ENCODE peak calls at places on chromosomes 6 and 20, in ten cellular contexts. A is upper lobe of right lung, B is spleen, G is cardiac muscle cell, E is transverse colon, X is mucosa of descending colon, I is esophagus muscularis mucosa, J is thoracic aorta, S is esophagus squamous epithelium, D is mammary epithelial cell. H is an unnamed sample.
A peak's percentile ranks its signal among the peaks of the same experiment; 100 is the strongest.

GRCh38 chr6:38320817-38321216 is 318.9 kb downstream of the BTBD9 start:
- DNase-seq in A (no peak), B (no peak), G (no peak), E (no peak), X (no peak), I (no peak), J (no peak), S (no peak), D (no peak), H (no peak)

GRCh38 chr6:49570474-49571079 is 20.1 kb downstream of the C6orf141 start:
- DNase-seq in A (no peak), B (no peak), G (no peak), E (no peak), X (no peak), I (no peak), J (no peak), S (no peak), D (no peak), H (no peak)

GRCh38 chr6:159977242-159978214 is 8.6 kb downstream of the IGF2R start:
- DNase-seq in A (no peak), B (no peak), G (no peak), E (no peak), X (no peak), I (no peak), J (no peak), S (no peak), D (no peak), H (no peak)

GRCh38 chr20:23128461-23129125 is 42.5 kb upstream of the CD93 start:
- DNase-seq in A (no peak), B (no peak), G (no peak), E (no peak), X (no peak), I (no peak), J (no peak), S (no peak), D (no peak), H (no peak)

GRCh38 chr6:53020005-53020744 is 25.1 kb upstream of the GSTA4 start:
- DNase-seq in A (no peak), B (no peak), G (no peak), E (no peak), X (no peak), I (no peak), J (no peak), S (no peak), D (no peak), H (no peak)

GRCh38 chr20:45578151-45578660 is 878 bp downstream of the WFDC8 start:
- DNase-seq in A (no peak), B (no peak), G (no peak), E (no peak), X (no peak), I (no peak), J (no peak), S (no peak), D (no peak), H (no peak)

GRCh38 chr6:32807020-32807580 is 9.7 kb downstream of the HLA-DOB start:
- DNase-seq in A (no peak), B (no peak), G (no peak), E (no peak), X (no peak), I (no peak), J (no peak), S (no peak), D (no peak), H (no peak)

GRCh38 chr6:83371428-83371827 is 59.4 kb downstream of the ME1 start:
- DNase-seq in A (no peak), B (no peak), G (no peak), E (no peak), X (no peak), I (no peak), J (no peak), S (no peak), D (no peak), H (no peak)

GRCh38 chr6:71444222-71444621 is 155.6 kb downstream of the OGFRL1 start:
- DNase-seq in A (no peak), B (no peak), G (no peak), E (no peak), X (no peak), I (no peak), J (no peak), S (no peak), D (no peak), H (no peak)

GRCh38 chr6:18053071-18053475 is 65.6 kb upstream of the KIF13A start:
- DNase-seq in A (no peak), B (no peak), G (no peak), E (no peak), X (no peak), I (no peak), J (no peak), S (no peak), D (peak; percentile 89), H (no peak)

GRCh38 chr6:44269921-44270525 is at the start of gene TMEM151B:
- DNase-seq in A (no peak), B (no peak), G (no peak), E (no peak), X (no peak), I (no peak), J (no peak), S (no peak), D (no peak), H (no peak)

GRCh38 chr6:115796061-115796460 is 264.6 kb downstream of the FRK start:
- DNase-seq in A (no peak), B (no peak), G (no peak), E (no peak), X (no peak), I (no peak), J (no peak), S (no peak), D (peak; percentile 2), H (no peak)

GRCh38 chr20:50455656-50456451 is 54.3 kb upstream of the PTPN1 start:
- DNase-seq in A (peak; percentile 73), B (no peak), G (no peak), E (no peak), X (no peak), I (no peak), J (no peak), S (no peak), D (no peak), H (no peak)

GRCh38 chr20:9400371-9401025 is 113.9 kb upstream of the LAMP5 start:
- DNase-seq in A (no peak), B (no peak), G (no peak), E (no peak), X (no peak), I (no peak), J (no peak), S (no peak), D (no peak), H (no peak)

GRCh38 chr20:25038591-25039015 is 19.3 kb downstream of the ACSS1 start:
- DNase-seq in A (no peak), B (peak; percentile 68), G (no peak), E (no peak), X (no peak), I (no peak), J (no peak), S (no peak), D (no peak), H (no peak)

GRCh38 chr20:22805219-22805618 is 220.8 kb upstream of the FOXA2 start:
- DNase-seq in A (no peak), B (no peak), G (peak; percentile 67), E (no peak), X (no peak), I (no peak), J (no peak), S (no peak), D (peak; percentile 89), H (peak; percentile 37)

GRCh38 chr6:20909621-20910020 is 375.4 kb downstream of the CDKAL1 start:
- DNase-seq in A (no peak), B (no peak), G (no peak), E (no peak), X (no peak), I (no peak), J (no peak), S (no peak), D (no peak), H (no peak)

GRCh38 chr20:3753098-3753497 is 14.5 kb downstream of the ADISSP start:
- DNase-seq in A (no peak), B (no peak), G (peak; percentile 68), E (peak; percentile 69), X (peak; percentile 60), I (no peak), J (peak; percentile 25), S (no peak), D (peak; percentile 41), H (no peak)

GRCh38 chr6:138597336-138597735 is 98.0 kb upstream of the NHSL1 start:
- DNase-seq in A (no peak), B (no peak), G (no peak), E (no peak), X (no peak), I (no peak), J (no peak), S (no peak), D (no peak), H (no peak)

DNA sequence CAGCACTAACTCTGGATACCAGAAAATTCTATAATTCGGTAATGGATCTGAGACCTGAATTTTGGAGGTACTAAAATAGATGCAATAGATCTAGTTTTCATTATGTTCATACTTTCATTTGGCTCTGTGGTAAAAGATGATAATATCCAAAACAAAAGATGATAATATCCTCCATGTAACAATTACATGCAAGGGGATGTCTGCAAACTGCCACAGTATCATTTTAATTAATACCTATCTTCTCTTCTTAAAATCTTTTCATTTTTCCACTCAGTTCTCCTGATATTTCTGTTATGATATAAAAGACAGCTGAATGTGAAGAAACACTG is 15.6 kb downstream of the BTN2A1 start:
- DNase-seq in A (no peak), B (no peak), G (no peak), E (no peak), X (no peak), I (no peak), J (no peak), S (no peak), D (no peak), H (no peak)
- H3K4me3 ChIP-seq in A (peak overlapping the region; percentile 61), B (peak overlapping the region; percentile 24), G (no peak overlapping the region), E (peak overlapping the region; percentile 49), X (peak overlapping the region; percentile 22), I (peak overlapping the region; percentile 59), J (peak overlapping the region; percentile 72), S (peak overlapping the region; percentile 30), D (peak overlapping the region; percentile 67), H (peak overlapping the region; percentile 44)

GRCh38 chr6:34027445-34027936 is 118.4 kb downstream of the GRM4 start:
- DNase-seq in A (peak; percentile 75), B (peak; percentile 85), G (peak; percentile 70), E (peak; percentile 64), X (peak; percentile 82), I (no peak), J (no peak), S (no peak), D (peak; percentile 11), H (no peak)
- TF ChIP-seq CTCF in A (peak; percentile 78), B (peak; percentile 91), G (peak; percentile 80), E (peak; percentile 96), X (peak; percentile 74), I (peak; percentile 52), J (peak; percentile 56), S (peak; percentile 75), D (peak; percentile 85), H (peak; percentile 78)

GRCh38 chr6:129041563-129041962 is 158.6 kb downstream of the LAMA2 start:
- DNase-seq in A (no peak), B (no peak), G (no peak), E (no peak), X (no peak), I (no peak), J (no peak), S (no peak), D (no peak), H (no peak)
- H3K36me3 ChIP-seq in A (no peaks in the 10 kb centered on the region), B (no peaks in the 10 kb centered on the region), G (no peaks in the 10 kb centered on the region), E (no peaks in the 10 kb centered on the region), X (no peaks in the 10 kb centered on the region), I (no peaks in the 10 kb centered on the region), J (no peaks in the 10 kb centered on the region), S (no peaks in the 10 kb centered on the region), D (no peaks in the 10 kb centered on the region), H (no peaks in the 10 kb centered on the region)

GRCh38 chr6:36563237-36563927 is 16.1 kb upstream of the STK38 start:
- DNase-seq in A (no peak), B (no peak), G (peak; percentile 11), E (no peak), X (no peak), I (no peak), J (no peak), S (no peak), D (no peak), H (no peak)
- H3K4me3 ChIP-seq in A (no peak overlapping the region), B (no peak overlapping the region), G (no peak overlapping the region), E (no peak overlapping the region), X (no peak overlapping the region), I (no peak overlapping the region), J (no peak overlapping the region), S (no peak overlapping the region), D (no peak overlapping the region), H (no peak overlapping the region)

H was measured in kidney epithelial cell.